ENCODE peak calls at places on chromosome 21, in seven cellular contexts. One of them, this sample, is unnamed.

GRCh38 chr21:32565856-32566465 is 19.4 kb downstream of the TCP10L start:
- DNase-seq in stimulated activated CD4-positive, alpha-beta T cell treated with anti-CD3 and anti-CD28 coated beads, Interleukin-1b, Interleukin-23, amount 100 ng/mL, for 24 hours: no peak
- DNase-seq in adrenal gland: no peak
- DNase-seq in activated CD4-positive, alpha-beta T cell treated with anti-CD3 and anti-CD28 coated beads, Interleukin-2, amount 50 U/mL, for 1 hour: no peak
- DNase-seq in CD4-positive, CD25-positive, alpha-beta regulatory T cell: no peak
- DNase-seq in tibial artery: no peak
- DNase-seq in stimulated activated CD8-positive, alpha-beta memory T cell treated with anti-CD3 and anti-CD28 coated beads, Interleukin-4, amount 100 ng/mL, for 24 hours: no peak
- DNase-seq in this sample: no peak

GRCh38 chr21:45577806-45578801 is 35.9 kb upstream of the SLC19A1 start:
- DNase-seq in stimulated activated CD4-positive, alpha-beta T cell treated with anti-CD3 and anti-CD28 coated beads, Interleukin-1b, Interleukin-23, amount 100 ng/mL, for 24 hours: no peak
- DNase-seq in adrenal gland: no peak
- DNase-seq in activated CD4-positive, alpha-beta T cell treated with anti-CD3 and anti-CD28 coated beads, Interleukin-2, amount 50 U/mL, for 1 hour: no peak
- DNase-seq in CD4-positive, CD25-positive, alpha-beta regulatory T cell: no peak
- DNase-seq in tibial artery: no peak
- DNase-seq in stimulated activated CD8-positive, alpha-beta memory T cell treated with anti-CD3 and anti-CD28 coated beads, Interleukin-4, amount 100 ng/mL, for 24 hours: no peak
- DNase-seq in this sample: peak; percentile 41

GRCh38 chr21:42583150-42583991 is 69.7 kb downstream of the SLC37A1 start:
- DNase-seq in stimulated activated CD4-positive, alpha-beta T cell treated with anti-CD3 and anti-CD28 coated beads, Interleukin-1b, Interleukin-23, amount 100 ng/mL, for 24 hours: no peak
- DNase-seq in adrenal gland: no peak
- DNase-seq in activated CD4-positive, alpha-beta T cell treated with anti-CD3 and anti-CD28 coated beads, Interleukin-2, amount 50 U/mL, for 1 hour: no peak
- DNase-seq in CD4-positive, CD25-positive, alpha-beta regulatory T cell: no peak
- DNase-seq in tibial artery: no peak
- DNase-seq in stimulated activated CD8-positive, alpha-beta memory T cell treated with anti-CD3 and anti-CD28 coated beads, Interleukin-4, amount 100 ng/mL, for 24 hours: no peak
- DNase-seq in this sample: no peak

GRCh38 chr21:17711896-17712295 is 99.2 kb upstream of the BTG3 start:
- DNase-seq in stimulated activated CD4-positive, alpha-beta T cell treated with anti-CD3 and anti-CD28 coated beads, Interleukin-1b, Interleukin-23, amount 100 ng/mL, for 24 hours: no peak
- DNase-seq in adrenal gland: no peak
- DNase-seq in activated CD4-positive, alpha-beta T cell treated with anti-CD3 and anti-CD28 coated beads, Interleukin-2, amount 50 U/mL, for 1 hour: no peak
- DNase-seq in CD4-positive, CD25-positive, alpha-beta regulatory T cell: no peak
- DNase-seq in tibial artery: no peak
- DNase-seq in stimulated activated CD8-positive, alpha-beta memory T cell treated with anti-CD3 and anti-CD28 coated beads, Interleukin-4, amount 100 ng/mL, for 24 hours: no peak
- DNase-seq in this sample: no peak

GRCh38 chr21:36701912-36702621 is 3.2 kb downstream of the SIM2 start:
- DNase-seq in stimulated activated CD4-positive, alpha-beta T cell treated with anti-CD3 and anti-CD28 coated beads, Interleukin-1b, Interleukin-23, amount 100 ng/mL, for 24 hours: no peak
- DNase-seq in adrenal gland: no peak
- DNase-seq in activated CD4-positive, alpha-beta T cell treated with anti-CD3 and anti-CD28 coated beads, Interleukin-2, amount 50 U/mL, for 1 hour: no peak
- DNase-seq in CD4-positive, CD25-positive, alpha-beta regulatory T cell: no peak
- DNase-seq in tibial artery: no peak
- DNase-seq in stimulated activated CD8-positive, alpha-beta memory T cell treated with anti-CD3 and anti-CD28 coated beads, Interleukin-4, amount 100 ng/mL, for 24 hours: no peak
- DNase-seq in this sample: no peak

GRCh38 chr21:33149166-33149565 is 79.2 kb downstream of the OLIG1 start:
- DNase-seq in stimulated activated CD4-positive, alpha-beta T cell treated with anti-CD3 and anti-CD28 coated beads, Interleukin-1b, Interleukin-23, amount 100 ng/mL, for 24 hours: no peak
- DNase-seq in adrenal gland: no peak
- DNase-seq in activated CD4-positive, alpha-beta T cell treated with anti-CD3 and anti-CD28 coated beads, Interleukin-2, amount 50 U/mL, for 1 hour: no peak
- DNase-seq in CD4-positive, CD25-positive, alpha-beta regulatory T cell: no peak
- DNase-seq in tibial artery: no peak
- DNase-seq in stimulated activated CD8-positive, alpha-beta memory T cell treated with anti-CD3 and anti-CD28 coated beads, Interleukin-4, amount 100 ng/mL, for 24 hours: no peak
- DNase-seq in this sample: no peak

GRCh38 chr21:18772404-18772803 is 368.8 kb upstream of the TMPRSS15 start:
- DNase-seq in stimulated activated CD4-positive, alpha-beta T cell treated with anti-CD3 and anti-CD28 coated beads, Interleukin-1b, Interleukin-23, amount 100 ng/mL, for 24 hours: no peak
- DNase-seq in adrenal gland: no peak
- DNase-seq in activated CD4-positive, alpha-beta T cell treated with anti-CD3 and anti-CD28 coated beads, Interleukin-2, amount 50 U/mL, for 1 hour: no peak
- DNase-seq in CD4-positive, CD25-positive, alpha-beta regulatory T cell: no peak
- DNase-seq in tibial artery: no peak
- DNase-seq in stimulated activated CD8-positive, alpha-beta memory T cell treated with anti-CD3 and anti-CD28 coated beads, Interleukin-4, amount 100 ng/mL, for 24 hours: no peak
- DNase-seq in this sample: no peak

GRCh38 chr21:16535100-16535418 is 805.3 kb downstream of the USP25 start:
- DNase-seq in stimulated activated CD4-positive, alpha-beta T cell treated with anti-CD3 and anti-CD28 coated beads, Interleukin-1b, Interleukin-23, amount 100 ng/mL, for 24 hours: no peak
- DNase-seq in adrenal gland: peak; percentile 79
- DNase-seq in activated CD4-positive, alpha-beta T cell treated with anti-CD3 and anti-CD28 coated beads, Interleukin-2, amount 50 U/mL, for 1 hour: no peak
- DNase-seq in CD4-positive, CD25-positive, alpha-beta regulatory T cell: no peak
- DNase-seq in tibial artery: peak; percentile 84
- DNase-seq in stimulated activated CD8-positive, alpha-beta memory T cell treated with anti-CD3 and anti-CD28 coated beads, Interleukin-4, amount 100 ng/mL, for 24 hours: no peak
- DNase-seq in this sample: peak; percentile 92

GRCh38 chr21:28779914-28780313 is 212.8 kb downstream of the LTN1 start:
- DNase-seq in stimulated activated CD4-positive, alpha-beta T cell treated with anti-CD3 and anti-CD28 coated beads, Interleukin-1b, Interleukin-23, amount 100 ng/mL, for 24 hours: no peak
- DNase-seq in adrenal gland: no peak
- DNase-seq in activated CD4-positive, alpha-beta T cell treated with anti-CD3 and anti-CD28 coated beads, Interleukin-2, amount 50 U/mL, for 1 hour: no peak
- DNase-seq in CD4-positive, CD25-positive, alpha-beta regulatory T cell: no peak
- DNase-seq in tibial artery: no peak
- DNase-seq in stimulated activated CD8-positive, alpha-beta memory T cell treated with anti-CD3 and anti-CD28 coated beads, Interleukin-4, amount 100 ng/mL, for 24 hours: no peak
- DNase-seq in this sample: no peak

GRCh38 chr21:35342440-35342839 is 293.3 kb upstream of the RUNX1 start:
- DNase-seq in stimulated activated CD4-positive, alpha-beta T cell treated with anti-CD3 and anti-CD28 coated beads, Interleukin-1b, Interleukin-23, amount 100 ng/mL, for 24 hours: no peak
- DNase-seq in adrenal gland: no peak
- DNase-seq in activated CD4-positive, alpha-beta T cell treated with anti-CD3 and anti-CD28 coated beads, Interleukin-2, amount 50 U/mL, for 1 hour: no peak
- DNase-seq in CD4-positive, CD25-positive, alpha-beta regulatory T cell: no peak
- DNase-seq in tibial artery: no peak
- DNase-seq in stimulated activated CD8-positive, alpha-beta memory T cell treated with anti-CD3 and anti-CD28 coated beads, Interleukin-4, amount 100 ng/mL, for 24 hours: no peak
- DNase-seq in this sample: no peak

GRCh38 chr21:31173881-31174555 is 135.7 kb upstream of the KRTAP19-8 start:
- DNase-seq in stimulated activated CD4-positive, alpha-beta T cell treated with anti-CD3 and anti-CD28 coated beads, Interleukin-1b, Interleukin-23, amount 100 ng/mL, for 24 hours: peak; percentile 55
- DNase-seq in adrenal gland: peak; percentile 47
- DNase-seq in activated CD4-positive, alpha-beta T cell treated with anti-CD3 and anti-CD28 coated beads, Interleukin-2, amount 50 U/mL, for 1 hour: peak; percentile 56
- DNase-seq in CD4-positive, CD25-positive, alpha-beta regulatory T cell: peak; percentile 67
- DNase-seq in tibial artery: peak; percentile 45
- DNase-seq in stimulated activated CD8-positive, alpha-beta memory T cell treated with anti-CD3 and anti-CD28 coated beads, Interleukin-4, amount 100 ng/mL, for 24 hours: no peak
- DNase-seq in this sample: peak; percentile 48

GRCh38 chr21:42231761-42232160 is 12.8 kb downstream of the ABCG1 start:
- DNase-seq in stimulated activated CD4-positive, alpha-beta T cell treated with anti-CD3 and anti-CD28 coated beads, Interleukin-1b, Interleukin-23, amount 100 ng/mL, for 24 hours: no peak
- DNase-seq in adrenal gland: no peak
- DNase-seq in activated CD4-positive, alpha-beta T cell treated with anti-CD3 and anti-CD28 coated beads, Interleukin-2, amount 50 U/mL, for 1 hour: no peak
- DNase-seq in CD4-positive, CD25-positive, alpha-beta regulatory T cell: no peak
- DNase-seq in tibial artery: no peak
- DNase-seq in stimulated activated CD8-positive, alpha-beta memory T cell treated with anti-CD3 and anti-CD28 coated beads, Interleukin-4, amount 100 ng/mL, for 24 hours: no peak
- DNase-seq in this sample: no peak

GRCh38 chr21:38913120-38913975 is 107.6 kb downstream of the ETS2 start:
- DNase-seq in stimulated activated CD4-positive, alpha-beta T cell treated with anti-CD3 and anti-CD28 coated beads, Interleukin-1b, Interleukin-23, amount 100 ng/mL, for 24 hours: no peak
- DNase-seq in adrenal gland: peak; percentile 38
- DNase-seq in activated CD4-positive, alpha-beta T cell treated with anti-CD3 and anti-CD28 coated beads, Interleukin-2, amount 50 U/mL, for 1 hour: peak; percentile 3
- DNase-seq in CD4-positive, CD25-positive, alpha-beta regulatory T cell: no peak
- DNase-seq in tibial artery: peak; percentile 44
- DNase-seq in stimulated activated CD8-positive, alpha-beta memory T cell treated with anti-CD3 and anti-CD28 coated beads, Interleukin-4, amount 100 ng/mL, for 24 hours: no peak
- DNase-seq in this sample: peak; percentile 95

GRCh38 chr21:33109574-33110339 is 39.8 kb downstream of the OLIG1 start:
- DNase-seq in stimulated activated CD4-positive, alpha-beta T cell treated with anti-CD3 and anti-CD28 coated beads, Interleukin-1b, Interleukin-23, amount 100 ng/mL, for 24 hours: no peak
- DNase-seq in adrenal gland: no peak
- DNase-seq in activated CD4-positive, alpha-beta T cell treated with anti-CD3 and anti-CD28 coated beads, Interleukin-2, amount 50 U/mL, for 1 hour: no peak
- DNase-seq in CD4-positive, CD25-positive, alpha-beta regulatory T cell: no peak
- DNase-seq in tibial artery: no peak
- DNase-seq in stimulated activated CD8-positive, alpha-beta memory T cell treated with anti-CD3 and anti-CD28 coated beads, Interleukin-4, amount 100 ng/mL, for 24 hours: no peak
- DNase-seq in this sample: no peak

GRCh38 chr21:36120304-36120902 is 14.5 kb upstream of the CBR3 start:
- DNase-seq in stimulated activated CD4-positive, alpha-beta T cell treated with anti-CD3 and anti-CD28 coated beads, Interleukin-1b, Interleukin-23, amount 100 ng/mL, for 24 hours: no peak
- DNase-seq in adrenal gland: no peak
- DNase-seq in activated CD4-positive, alpha-beta T cell treated with anti-CD3 and anti-CD28 coated beads, Interleukin-2, amount 50 U/mL, for 1 hour: no peak
- DNase-seq in CD4-positive, CD25-positive, alpha-beta regulatory T cell: no peak
- DNase-seq in tibial artery: no peak
- DNase-seq in stimulated activated CD8-positive, alpha-beta memory T cell treated with anti-CD3 and anti-CD28 coated beads, Interleukin-4, amount 100 ng/mL, for 24 hours: no peak
- DNase-seq in this sample: no peak

GRCh38 chr21:38766987-38767722 is 38.6 kb upstream of the ETS2 start:
- DNase-seq in stimulated activated CD4-positive, alpha-beta T cell treated with anti-CD3 and anti-CD28 coated beads, Interleukin-1b, Interleukin-23, amount 100 ng/mL, for 24 hours: peak; percentile 35
- DNase-seq in adrenal gland: no peak
- DNase-seq in activated CD4-positive, alpha-beta T cell treated with anti-CD3 and anti-CD28 coated beads, Interleukin-2, amount 50 U/mL, for 1 hour: peak; percentile 20
- DNase-seq in CD4-positive, CD25-positive, alpha-beta regulatory T cell: peak; percentile 77
- DNase-seq in tibial artery: no peak
- DNase-seq in stimulated activated CD8-positive, alpha-beta memory T cell treated with anti-CD3 and anti-CD28 coated beads, Interleukin-4, amount 100 ng/mL, for 24 hours: peak; percentile 36
- DNase-seq in this sample: peak; percentile 57

GRCh38 chr21:35427320-35428040 is 378.4 kb upstream of the RUNX1 start:
- DNase-seq in stimulated activated CD4-positive, alpha-beta T cell treated with anti-CD3 and anti-CD28 coated beads, Interleukin-1b, Interleukin-23, amount 100 ng/mL, for 24 hours: no peak
- DNase-seq in adrenal gland: no peak
- DNase-seq in activated CD4-positive, alpha-beta T cell treated with anti-CD3 and anti-CD28 coated beads, Interleukin-2, amount 50 U/mL, for 1 hour: no peak
- DNase-seq in CD4-positive, CD25-positive, alpha-beta regulatory T cell: no peak
- DNase-seq in tibial artery: peak; percentile 62
- DNase-seq in stimulated activated CD8-positive, alpha-beta memory T cell treated with anti-CD3 and anti-CD28 coated beads, Interleukin-4, amount 100 ng/mL, for 24 hours: no peak
- DNase-seq in this sample: no peak

GRCh38 chr21:37861561-37861960 is 54.7 kb downstream of the KCNJ6 start:
- DNase-seq in stimulated activated CD4-positive, alpha-beta T cell treated with anti-CD3 and anti-CD28 coated beads, Interleukin-1b, Interleukin-23, amount 100 ng/mL, for 24 hours: no peak
- DNase-seq in adrenal gland: no peak
- DNase-seq in activated CD4-positive, alpha-beta T cell treated with anti-CD3 and anti-CD28 coated beads, Interleukin-2, amount 50 U/mL, for 1 hour: no peak
- DNase-seq in CD4-positive, CD25-positive, alpha-beta regulatory T cell: no peak
- DNase-seq in tibial artery: no peak
- DNase-seq in stimulated activated CD8-positive, alpha-beta memory T cell treated with anti-CD3 and anti-CD28 coated beads, Interleukin-4, amount 100 ng/mL, for 24 hours: no peak
- DNase-seq in this sample: no peak

GRCh38 chr21:15669247-15669646 is 60.5 kb upstream of the USP25 start:
- DNase-seq in stimulated activated CD4-positive, alpha-beta T cell treated with anti-CD3 and anti-CD28 coated beads, Interleukin-1b, Interleukin-23, amount 100 ng/mL, for 24 hours: no peak
- DNase-seq in adrenal gland: no peak
- DNase-seq in activated CD4-positive, alpha-beta T cell treated with anti-CD3 and anti-CD28 coated beads, Interleukin-2, amount 50 U/mL, for 1 hour: no peak
- DNase-seq in CD4-positive, CD25-positive, alpha-beta regulatory T cell: no peak
- DNase-seq in tibial artery: no peak
- DNase-seq in stimulated activated CD8-positive, alpha-beta memory T cell treated with anti-CD3 and anti-CD28 coated beads, Interleukin-4, amount 100 ng/mL, for 24 hours: no peak
- DNase-seq in this sample: no peak

GRCh38 chr21:26169061-26169610 is 1.4 kb downstream of the APP start:
- DNase-seq in stimulated activated CD4-positive, alpha-beta T cell treated with anti-CD3 and anti-CD28 coated beads, Interleukin-1b, Interleukin-23, amount 100 ng/mL, for 24 hours: peak; percentile 23
- DNase-seq in adrenal gland: peak; percentile 56
- DNase-seq in activated CD4-positive, alpha-beta T cell treated with anti-CD3 and anti-CD28 coated beads, Interleukin-2, amount 50 U/mL, for 1 hour: peak; percentile 42
- DNase-seq in CD4-positive, CD25-positive, alpha-beta regulatory T cell: peak; percentile 50
- DNase-seq in tibial artery: peak; percentile 33
- DNase-seq in stimulated activated CD8-positive, alpha-beta memory T cell treated with anti-CD3 and anti-CD28 coated beads, Interleukin-4, amount 100 ng/mL, for 24 hours: no peak
- DNase-seq in this sample: no peak

GRCh38 chr21:28699591-28700259 is 293.0 kb downstream of the LTN1 start:
- DNase-seq in stimulated activated CD4-positive, alpha-beta T cell treated with anti-CD3 and anti-CD28 coated beads, Interleukin-1b, Interleukin-23, amount 100 ng/mL, for 24 hours: no peak
- DNase-seq in adrenal gland: no peak
- DNase-seq in activated CD4-positive, alpha-beta T cell treated with anti-CD3 and anti-CD28 coated beads, Interleukin-2, amount 50 U/mL, for 1 hour: no peak
- DNase-seq in CD4-positive, CD25-positive, alpha-beta regulatory T cell: no peak
- DNase-seq in tibial artery: no peak
- DNase-seq in stimulated activated CD8-positive, alpha-beta memory T cell treated with anti-CD3 and anti-CD28 coated beads, Interleukin-4, amount 100 ng/mL, for 24 hours: no peak
- DNase-seq in this sample: no peak

GRCh38 chr21:32378956-32379355 is 13.9 kb downstream of the URB1 start:
- DNase-seq in stimulated activated CD4-positive, alpha-beta T cell treated with anti-CD3 and anti-CD28 coated beads, Interleukin-1b, Interleukin-23, amount 100 ng/mL, for 24 hours: no peak
- DNase-seq in adrenal gland: no peak
- DNase-seq in activated CD4-positive, alpha-beta T cell treated with anti-CD3 and anti-CD28 coated beads, Interleukin-2, amount 50 U/mL, for 1 hour: no peak
- DNase-seq in CD4-positive, CD25-positive, alpha-beta regulatory T cell: no peak
- DNase-seq in tibial artery: no peak
- DNase-seq in stimulated activated CD8-positive, alpha-beta memory T cell treated with anti-CD3 and anti-CD28 coated beads, Interleukin-4, amount 100 ng/mL, for 24 hours: no peak
- DNase-seq in this sample: no peak

GRCh38 chr21:33117268-33117888 is 47.4 kb downstream of the OLIG1 start:
- DNase-seq in stimulated activated CD4-positive, alpha-beta T cell treated with anti-CD3 and anti-CD28 coated beads, Interleukin-1b, Interleukin-23, amount 100 ng/mL, for 24 hours: no peak
- DNase-seq in adrenal gland: no peak
- DNase-seq in activated CD4-positive, alpha-beta T cell treated with anti-CD3 and anti-CD28 coated beads, Interleukin-2, amount 50 U/mL, for 1 hour: no peak
- DNase-seq in CD4-positive, CD25-positive, alpha-beta regulatory T cell: no peak
- DNase-seq in tibial artery: no peak
- DNase-seq in stimulated activated CD8-positive, alpha-beta memory T cell treated with anti-CD3 and anti-CD28 coated beads, Interleukin-4, amount 100 ng/mL, for 24 hours: no peak
- DNase-seq in this sample: no peak

GRCh38 chr21:38770660-38771059 is 35.1 kb upstream of the ETS2 start:
- DNase-seq in stimulated activated CD4-positive, alpha-beta T cell treated with anti-CD3 and anti-CD28 coated beads, Interleukin-1b, Interleukin-23, amount 100 ng/mL, for 24 hours: no peak
- DNase-seq in adrenal gland: no peak
- DNase-seq in activated CD4-positive, alpha-beta T cell treated with anti-CD3 and anti-CD28 coated beads, Interleukin-2, amount 50 U/mL, for 1 hour: no peak
- DNase-seq in CD4-positive, CD25-positive, alpha-beta regulatory T cell: no peak
- DNase-seq in tibial artery: no peak
- DNase-seq in stimulated activated CD8-positive, alpha-beta memory T cell treated with anti-CD3 and anti-CD28 coated beads, Interleukin-4, amount 100 ng/mL, for 24 hours: no peak
- DNase-seq in this sample: no peak

GRCh38 chr21:33196956-33197374 is 32.8 kb upstream of the IFNAR2 start:
- DNase-seq in stimulated activated CD4-positive, alpha-beta T cell treated with anti-CD3 and anti-CD28 coated beads, Interleukin-1b, Interleukin-23, amount 100 ng/mL, for 24 hours: peak; percentile 23
- DNase-seq in adrenal gland: peak; percentile 71
- DNase-seq in activated CD4-positive, alpha-beta T cell treated with anti-CD3 and anti-CD28 coated beads, Interleukin-2, amount 50 U/mL, for 1 hour: peak; percentile 37
- DNase-seq in CD4-positive, CD25-positive, alpha-beta regulatory T cell: peak; percentile 52
- DNase-seq in tibial artery: peak; percentile 44
- DNase-seq in stimulated activated CD8-positive, alpha-beta memory T cell treated with anti-CD3 and anti-CD28 coated beads, Interleukin-4, amount 100 ng/mL, for 24 hours: no peak
- DNase-seq in this sample: peak; percentile 78

GRCh38 chr21:42480736-42481135 is 15.3 kb downstream of the RSPH1 start:
- DNase-seq in stimulated activated CD4-positive, alpha-beta T cell treated with anti-CD3 and anti-CD28 coated beads, Interleukin-1b, Interleukin-23, amount 100 ng/mL, for 24 hours: no peak
- DNase-seq in adrenal gland: no peak
- DNase-seq in activated CD4-positive, alpha-beta T cell treated with anti-CD3 and anti-CD28 coated beads, Interleukin-2, amount 50 U/mL, for 1 hour: no peak
- DNase-seq in CD4-positive, CD25-positive, alpha-beta regulatory T cell: no peak
- DNase-seq in tibial artery: no peak
- DNase-seq in stimulated activated CD8-positive, alpha-beta memory T cell treated with anti-CD3 and anti-CD28 coated beads, Interleukin-4, amount 100 ng/mL, for 24 hours: no peak
- DNase-seq in this sample: no peak

GRCh38 chr21:42306366-42307035 is 8.7 kb downstream of the TFF3 start:
- DNase-seq in stimulated activated CD4-positive, alpha-beta T cell treated with anti-CD3 and anti-CD28 coated beads, Interleukin-1b, Interleukin-23, amount 100 ng/mL, for 24 hours: no peak
- DNase-seq in adrenal gland: no peak
- DNase-seq in activated CD4-positive, alpha-beta T cell treated with anti-CD3 and anti-CD28 coated beads, Interleukin-2, amount 50 U/mL, for 1 hour: no peak
- DNase-seq in CD4-positive, CD25-positive, alpha-beta regulatory T cell: no peak
- DNase-seq in tibial artery: no peak
- DNase-seq in stimulated activated CD8-positive, alpha-beta memory T cell treated with anti-CD3 and anti-CD28 coated beads, Interleukin-4, amount 100 ng/mL, for 24 hours: no peak
- DNase-seq in this sample: no peak

GRCh38 chr21:17819878-17820232 is 699 bp upstream of the C21orf91 start:
- DNase-seq in stimulated activated CD4-positive, alpha-beta T cell treated with anti-CD3 and anti-CD28 coated beads, Interleukin-1b, Interleukin-23, amount 100 ng/mL, for 24 hours: no peak
- DNase-seq in adrenal gland: no peak
- DNase-seq in activated CD4-positive, alpha-beta T cell treated with anti-CD3 and anti-CD28 coated beads, Interleukin-2, amount 50 U/mL, for 1 hour: no peak
- DNase-seq in CD4-positive, CD25-positive, alpha-beta regulatory T cell: no peak
- DNase-seq in tibial artery: no peak
- DNase-seq in stimulated activated CD8-positive, alpha-beta memory T cell treated with anti-CD3 and anti-CD28 coated beads, Interleukin-4, amount 100 ng/mL, for 24 hours: no peak
- DNase-seq in this sample: no peak

GRCh38 chr21:34703566-34703965 is 34.8 kb downstream of the CLIC6 start:
- DNase-seq in stimulated activated CD4-positive, alpha-beta T cell treated with anti-CD3 and anti-CD28 coated beads, Interleukin-1b, Interleukin-23, amount 100 ng/mL, for 24 hours: no peak
- DNase-seq in adrenal gland: no peak
- DNase-seq in activated CD4-positive, alpha-beta T cell treated with anti-CD3 and anti-CD28 coated beads, Interleukin-2, amount 50 U/mL, for 1 hour: no peak
- DNase-seq in CD4-positive, CD25-positive, alpha-beta regulatory T cell: no peak
- DNase-seq in tibial artery: no peak
- DNase-seq in stimulated activated CD8-positive, alpha-beta memory T cell treated with anti-CD3 and anti-CD28 coated beads, Interleukin-4, amount 100 ng/mL, for 24 hours: no peak
- DNase-seq in this sample: no peak

GRCh38 chr21:42722808-42723470 is 69.5 kb downstream of the PDE9A start:
- DNase-seq in stimulated activated CD4-positive, alpha-beta T cell treated with anti-CD3 and anti-CD28 coated beads, Interleukin-1b, Interleukin-23, amount 100 ng/mL, for 24 hours: no peak
- DNase-seq in adrenal gland: no peak
- DNase-seq in activated CD4-positive, alpha-beta T cell treated with anti-CD3 and anti-CD28 coated beads, Interleukin-2, amount 50 U/mL, for 1 hour: no peak
- DNase-seq in CD4-positive, CD25-positive, alpha-beta regulatory T cell: no peak
- DNase-seq in tibial artery: no peak
- DNase-seq in stimulated activated CD8-positive, alpha-beta memory T cell treated with anti-CD3 and anti-CD28 coated beads, Interleukin-4, amount 100 ng/mL, for 24 hours: no peak
- DNase-seq in this sample: peak; percentile 40

GRCh38 chr21:42929969-42930368 is 4.5 kb upstream of the ERVH48-1 start:
- DNase-seq in stimulated activated CD4-positive, alpha-beta T cell treated with anti-CD3 and anti-CD28 coated beads, Interleukin-1b, Interleukin-23, amount 100 ng/mL, for 24 hours: no peak
- DNase-seq in adrenal gland: no peak
- DNase-seq in activated CD4-positive, alpha-beta T cell treated with anti-CD3 and anti-CD28 coated beads, Interleukin-2, amount 50 U/mL, for 1 hour: no peak
- DNase-seq in CD4-positive, CD25-positive, alpha-beta regulatory T cell: no peak
- DNase-seq in tibial artery: no peak
- DNase-seq in stimulated activated CD8-positive, alpha-beta memory T cell treated with anti-CD3 and anti-CD28 coated beads, Interleukin-4, amount 100 ng/mL, for 24 hours: no peak
- DNase-seq in this sample: no peak

GRCh38 chr21:39156024-39156423 is 27.2 kb downstream of the PSMG1 start:
- DNase-seq in stimulated activated CD4-positive, alpha-beta T cell treated with anti-CD3 and anti-CD28 coated beads, Interleukin-1b, Interleukin-23, amount 100 ng/mL, for 24 hours: no peak
- DNase-seq in adrenal gland: no peak
- DNase-seq in activated CD4-positive, alpha-beta T cell treated with anti-CD3 and anti-CD28 coated beads, Interleukin-2, amount 50 U/mL, for 1 hour: no peak
- DNase-seq in CD4-positive, CD25-positive, alpha-beta regulatory T cell: no peak
- DNase-seq in tibial artery: no peak
- DNase-seq in stimulated activated CD8-positive, alpha-beta memory T cell treated with anti-CD3 and anti-CD28 coated beads, Interleukin-4, amount 100 ng/mL, for 24 hours: no peak
- DNase-seq in this sample: no peak

GRCh38 chr21:17987328-17987727 is 168.2 kb upstream of the C21orf91 start:
- DNase-seq in stimulated activated CD4-positive, alpha-beta T cell treated with anti-CD3 and anti-CD28 coated beads, Interleukin-1b, Interleukin-23, amount 100 ng/mL, for 24 hours: no peak
- DNase-seq in adrenal gland: no peak
- DNase-seq in activated CD4-positive, alpha-beta T cell treated with anti-CD3 and anti-CD28 coated beads, Interleukin-2, amount 50 U/mL, for 1 hour: no peak
- DNase-seq in CD4-positive, CD25-positive, alpha-beta regulatory T cell: no peak
- DNase-seq in tibial artery: no peak
- DNase-seq in stimulated activated CD8-positive, alpha-beta memory T cell treated with anti-CD3 and anti-CD28 coated beads, Interleukin-4, amount 100 ng/mL, for 24 hours: no peak
- DNase-seq in this sample: no peak

GRCh38 chr21:14712121-14712520 is 166.0 kb upstream of the SAMSN1 start:
- DNase-seq in stimulated activated CD4-positive, alpha-beta T cell treated with anti-CD3 and anti-CD28 coated beads, Interleukin-1b, Interleukin-23, amount 100 ng/mL, for 24 hours: no peak
- DNase-seq in adrenal gland: no peak
- DNase-seq in activated CD4-positive, alpha-beta T cell treated with anti-CD3 and anti-CD28 coated beads, Interleukin-2, amount 50 U/mL, for 1 hour: no peak
- DNase-seq in CD4-positive, CD25-positive, alpha-beta regulatory T cell: no peak
- DNase-seq in tibial artery: no peak
- DNase-seq in stimulated activated CD8-positive, alpha-beta memory T cell treated with anti-CD3 and anti-CD28 coated beads, Interleukin-4, amount 100 ng/mL, for 24 hours: no peak
- DNase-seq in this sample: no peak

GRCh38 chr21:24658926-24659325 is 948.4 kb downstream of the MRPL39 start:
- DNase-seq in stimulated activated CD4-positive, alpha-beta T cell treated with anti-CD3 and anti-CD28 coated beads, Interleukin-1b, Interleukin-23, amount 100 ng/mL, for 24 hours: no peak
- DNase-seq in adrenal gland: no peak
- DNase-seq in activated CD4-positive, alpha-beta T cell treated with anti-CD3 and anti-CD28 coated beads, Interleukin-2, amount 50 U/mL, for 1 hour: no peak
- DNase-seq in CD4-positive, CD25-positive, alpha-beta regulatory T cell: no peak
- DNase-seq in tibial artery: no peak
- DNase-seq in stimulated activated CD8-positive, alpha-beta memory T cell treated with anti-CD3 and anti-CD28 coated beads, Interleukin-4, amount 100 ng/mL, for 24 hours: no peak
- DNase-seq in this sample: no peak

GRCh38 chr21:37087188-37087587 is 14.1 kb downstream of the TTC3 start:
- DNase-seq in stimulated activated CD4-positive, alpha-beta T cell treated with anti-CD3 and anti-CD28 coated beads, Interleukin-1b, Interleukin-23, amount 100 ng/mL, for 24 hours: no peak
- DNase-seq in adrenal gland: peak; percentile 38
- DNase-seq in activated CD4-positive, alpha-beta T cell treated with anti-CD3 and anti-CD28 coated beads, Interleukin-2, amount 50 U/mL, for 1 hour: no peak
- DNase-seq in CD4-positive, CD25-positive, alpha-beta regulatory T cell: no peak
- DNase-seq in tibial artery: no peak
- DNase-seq in stimulated activated CD8-positive, alpha-beta memory T cell treated with anti-CD3 and anti-CD28 coated beads, Interleukin-4, amount 100 ng/mL, for 24 hours: no peak
- DNase-seq in this sample: no peak

GRCh38 chr21:44866780-44867179 is 6.7 kb downstream of the PTTG1IP start:
- DNase-seq in stimulated activated CD4-positive, alpha-beta T cell treated with anti-CD3 and anti-CD28 coated beads, Interleukin-1b, Interleukin-23, amount 100 ng/mL, for 24 hours: no peak
- DNase-seq in adrenal gland: no peak
- DNase-seq in activated CD4-positive, alpha-beta T cell treated with anti-CD3 and anti-CD28 coated beads, Interleukin-2, amount 50 U/mL, for 1 hour: no peak
- DNase-seq in CD4-positive, CD25-positive, alpha-beta regulatory T cell: no peak
- DNase-seq in tibial artery: no peak
- DNase-seq in stimulated activated CD8-positive, alpha-beta memory T cell treated with anti-CD3 and anti-CD28 coated beads, Interleukin-4, amount 100 ng/mL, for 24 hours: no peak
- DNase-seq in this sample: no peak

This sample was measured in left lobe of liver.